ENCODE peak calls at places on chromosome 21, in four cellular contexts. N, F, K and A are unnamed samples.
A peak's percentile ranks its signal among the peaks of the same experiment; 100 is the strongest.

GRCh38 chr21:44013380-44014088 is 1.4 kb downstream of the TRAPPC10 start:
- DNase-seq in N (peak; percentile 4), K (no peak), F (no peak), A (no peak)

GRCh38 chr21:19463966-19464365 is 1060.4 kb upstream of the TMPRSS15 start:
- DNase-seq in N (no peak), K (no peak), F (no peak), A (no peak)

GRCh38 chr21:44263221-44263671 is 1.5 kb upstream of the DNMT3L start:
- DNase-seq in N (no peak), K (no peak), F (peak; percentile 58), A (peak; percentile 51)

GRCh38 chr21:40054403-40054802 is 187.2 kb downstream of the PCP4 start:
- DNase-seq in N (no peak), F (no peak), K (no peak), A (no peak)

GRCh38 chr21:40169971-40170370 is 302.7 kb downstream of the PCP4 start:
- DNase-seq in K (no peak), N (no peak), F (no peak), A (no peak)

GRCh38 chr21:34192646-34193285 is 119.4 kb downstream of the MRPS6 start:
- DNase-seq in K (no peak), F (no peak), N (no peak), A (no peak)

GRCh38 chr21:44020551-44020950 is 8.4 kb downstream of the TRAPPC10 start:
- DNase-seq in F (no peak), N (no peak), K (no peak), A (no peak)

GRCh38 chr21:17088500-17088899 is 424.3 kb upstream of the CXADR start:
- DNase-seq in K (no peak), N (no peak), F (no peak), A (no peak)

GRCh38 chr21:41170442-41170841 is 2.5 kb downstream of the BACE2 start:
- DNase-seq in N (peak; percentile 34), F (peak; percentile 23), K (no peak), A (no peak)

GRCh38 chr21:27505516-27505915 is 538.6 kb upstream of the ADAMTS5 start:
- DNase-seq in K (no peak), F (no peak), N (peak; percentile 70), A (no peak)

GRCh38 chr21:16037386-16037785 is 307.6 kb downstream of the USP25 start:
- DNase-seq in N (no peak), F (no peak), K (no peak), A (no peak)

GRCh38 chr21:34908424-34909055 is 140.6 kb downstream of the RUNX1 start:
- DNase-seq in F (no peak), N (no peak), K (no peak), A (no peak)

GRCh38 chr21:44303490-44303981 is 3.7 kb downstream of the PFKL start:
- DNase-seq in N (no peak), F (no peak), K (no peak), A (no peak)

GRCh38 chr21:15195104-15195503 is 130.3 kb upstream of the NRIP1 start:
- DNase-seq in F (no peak), N (no peak), K (no peak), A (no peak)

GRCh38 chr21:17514124-17514481 is 1.3 kb downstream of the CXADR start:
- DNase-seq in F (peak; percentile 23), K (no peak), N (no peak), A (peak; percentile 84)

GRCh38 chr21:28148400-28149064 is 844.1 kb downstream of the LTN1 start:
- DNase-seq in K (no peak), N (peak; percentile 19), F (no peak), A (no peak)

GRCh38 chr21:36718951-36719501 is 20.1 kb downstream of the SIM2 start:
- DNase-seq in K (peak; percentile 52), N (no peak), F (no peak), A (no peak)

GRCh38 chr21:35324372-35325220 is 275.5 kb upstream of the RUNX1 start:
- DNase-seq in N (peak; percentile 63), K (no peak), F (no peak), A (peak; percentile 20)

GRCh38 chr21:43684424-43684823 is 25.1 kb downstream of the RRP1B start:
- DNase-seq in K (no peak), F (no peak), N (no peak), A (no peak)

GRCh38 chr21:34707876-34708325 is 39.1 kb downstream of the CLIC6 start:
- DNase-seq in N (no peak), F (no peak), K (no peak), A (no peak)

GRCh38 chr21:37062592-37062933 is 10.3 kb downstream of the PIGP start:
- DNase-seq in N (no peak), K (no peak), F (no peak), A (no peak)

GRCh38 chr21:15524855-15525254 is 204.9 kb upstream of the USP25 start:
- DNase-seq in F (no peak), K (no peak), N (no peak), A (no peak)

GRCh38 chr21:14613496-14613895 is 67.4 kb upstream of the SAMSN1 start:
- DNase-seq in K (no peak), N (no peak), F (no peak), A (no peak)

GRCh38 chr21:24436236-24436635 is 1171.0 kb downstream of the MRPL39 start:
- DNase-seq in K (no peak), N (no peak), F (no peak), A (no peak)

GRCh38 chr21:16070207-16070651 is 340.4 kb downstream of the USP25 start:
- DNase-seq in K (no peak), F (no peak), N (no peak), A (no peak)

GRCh38 chr21:37451446-37451845 is 84.9 kb downstream of the DYRK1A start:
- DNase-seq in F (no peak), N (no peak), K (no peak), A (no peak)

GRCh38 chr21:31064803-31065202 is 26.5 kb upstream of the KRTAP19-8 start:
- DNase-seq in F (no peak), K (no peak), N (no peak), A (no peak)

GRCh38 chr21:44613386-44614155 is 1.7 kb downstream of the KRTAP10-8 start:
- DNase-seq in K (no peak), F (no peak), N (no peak), A (no peak)

GRCh38 chr21:37149411-37149810 is 76.4 kb downstream of the TTC3 start:
- DNase-seq in F (no peak), N (peak; percentile 91), K (no peak), A (no peak)

GRCh38 chr21:16534408-16535099 is 804.8 kb downstream of the USP25 start:
- DNase-seq in N (peak; percentile 32), K (no peak), F (no peak), A (no peak)

GRCh38 chr21:10272216-10272615 is 249.2 kb upstream of the TPTE start:
- DNase-seq in K (no peak), F (no peak), N (no peak), A (no peak)

GRCh38 chr21:41598561-41599511 is 90.9 kb upstream of the TMPRSS2 start:
- DNase-seq in N (no peak), K (no peak), F (no peak), A (no peak)

GRCh38 chr21:36134820-36135390 is at the start of gene CBR3:
- DNase-seq in K (no peak), F (no peak), N (peak; percentile 41), A (no peak)

GRCh38 chr21:43739648-43740435 is 20.9 kb downstream of the PDXK start:
- DNase-seq in K (no peak), N (no peak), F (no peak), A (no peak)

GRCh38 chr21:26167593-26167992 is 3.0 kb downstream of the APP start:
- DNase-seq in K (no peak), N (no peak), F (no peak), A (no peak)
- H3K9ac ChIP-seq in K (no peak overlapping the region), N (peak overlapping the region; percentile 13), F (no peak overlapping the region), A (peak overlapping the region; percentile 27)

GRCh38 chr21:42635848-42636534 is 17.4 kb upstream of the PDE9A start:
- DNase-seq in N (no peak), K (no peak), F (no peak), A (no peak)
- H3K27me3 ChIP-seq in N (peaks cover 3% of the 10 kb centered on the region), K (peaks cover 4% of the 10 kb centered on the region), F (peaks cover 7% of the 10 kb centered on the region), A (peaks cover 10% of the 10 kb centered on the region)

GRCh38 chr21:38929137-38929536 is 123.4 kb downstream of the ETS2 start:
- DNase-seq in N (no peak), F (no peak), K (no peak), A (no peak)

GRCh38 chr21:38927776-38928175 is 122.0 kb downstream of the ETS2 start:
- DNase-seq in K (no peak), N (no peak), F (no peak), A (no peak)

GRCh38 chr21:38924954-38925353 is 119.2 kb downstream of the ETS2 start:
- DNase-seq in K (no peak), N (no peak), F (no peak), A (no peak)

GRCh38 chr21:38922474-38922873 is 116.7 kb downstream of the ETS2 start:
- DNase-seq in F (no peak), N (no peak), K (no peak), A (no peak)

DNA sequence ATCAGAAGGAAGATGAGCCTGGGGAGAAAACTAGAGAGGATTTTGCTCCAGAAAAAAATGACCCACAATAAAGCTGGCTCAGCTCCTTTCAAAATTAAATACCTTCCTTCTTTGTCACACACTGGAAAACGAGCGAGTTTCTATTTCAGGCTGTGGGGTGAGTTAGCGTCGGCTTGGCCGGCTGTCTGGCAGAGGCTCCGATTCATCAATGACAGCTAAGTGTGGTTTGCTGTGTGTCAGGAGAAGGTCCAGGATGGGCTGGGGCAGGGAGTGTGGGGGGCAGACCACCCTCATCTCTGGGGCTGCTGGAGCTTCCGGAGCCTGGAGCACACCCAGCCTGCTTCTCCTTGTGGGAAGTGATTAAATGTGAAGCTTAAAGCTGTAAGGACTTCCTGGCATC is 120.2 kb downstream of the ETS2 start:
- DNase-seq in F (no peak), N (peak; percentile 89), K (no peak), A (no peak)
- H3K9ac ChIP-seq in F (no peak overlapping the region), N (no peak overlapping the region), K (peak overlapping the region; percentile 23), A (no peak overlapping the region)

GRCh38 chr21:33135925-33136324 is 66.0 kb downstream of the OLIG1 start:
- DNase-seq in F (no peak), K (no peak), N (no peak), A (no peak)
- H3K27me3 ChIP-seq in F (peaks cover 28% of the 10 kb centered on the region), K (peaks cover 8% of the 10 kb centered on the region), N (peaks cover 45% of the 10 kb centered on the region), A (no peaks in the 10 kb centered on the region)

GRCh38 chr21:29172282-29172681 is 41.8 kb downstream of the MAP3K7CL start:
- DNase-seq in F (no peak), N (no peak), K (no peak), A (no peak)

GRCh38 chr21:29176721-29177120 is 46.3 kb downstream of the MAP3K7CL start:
- DNase-seq in N (no peak), K (no peak), F (no peak), A (no peak)

GRCh38 chr21:29175408-29176147 is 45.1 kb downstream of the MAP3K7CL start:
- DNase-seq in K (no peak), N (peak; percentile 75), F (no peak), A (no peak)

GRCh38 chr21:29177800-29178199 is 47.4 kb downstream of the MAP3K7CL start:
- DNase-seq in F (no peak), K (no peak), N (no peak), A (no peak)

GRCh38 chr21:29174607-29175013 is 44.2 kb downstream of the MAP3K7CL start:
- DNase-seq in N (peak; percentile 30), K (no peak), F (no peak), A (no peak)
- H3K9ac ChIP-seq in N (peak overlapping the region; percentile 77), K (no peak overlapping the region), F (no peak overlapping the region), A (no peak overlapping the region)